ENCODE peak calls at places on chromosomes 6 and 20, in nine cellular contexts. K, E, M, C, B, L, V, N and O are unnamed samples.

GRCh38 chr6:1379026-1379809 is 10.2 kb upstream of the FOXF2 start:
- DNase-seq in L (no peak), N (no peak), K (no peak), C (no peak), B (no peak), M (peak; percentile 42), V (no peak), E (no peak), O (no peak)

GRCh38 chr6:33088931-33089640 is 13.3 kb downstream of the HLA-DPB1 start:
- DNase-seq in V (no peak), K (no peak), B (no peak), L (no peak), M (no peak), N (no peak), C (no peak), E (no peak), O (no peak)

GRCh38 chr6:33737267-33738026 is 9.3 kb downstream of the IP6K3 start:
- DNase-seq in K (no peak), M (no peak), E (no peak), V (no peak), L (no peak), C (no peak), N (no peak), B (no peak), O (no peak)

GRCh38 chr6:118597636-118598035 is 49.5 kb downstream of the PLN start:
- DNase-seq in M (no peak), L (no peak), V (no peak), E (no peak), N (no peak), C (no peak), B (no peak), K (no peak), O (no peak)

GRCh38 chr6:55276745-55277627 is 50.3 kb upstream of the GFRAL start:
- DNase-seq in V (no peak), E (peak; percentile 72), L (peak; percentile 7), M (peak; percentile 32), K (peak; percentile 34), N (peak; percentile 71), C (peak; percentile 6), B (peak; percentile 62), O (no peak)

GRCh38 chr6:158819977-158820632 is 937 bp upstream of the EZR start:
- DNase-seq in V (no peak), C (no peak), M (no peak), K (no peak), N (no peak), L (no peak), B (no peak), E (no peak), O (no peak)

GRCh38 chr20:50220093-50220893 is 29.7 kb downstream of the CEBPB start:
- DNase-seq in L (no peak), C (no peak), K (no peak), E (no peak), B (no peak), M (no peak), V (no peak), N (no peak), O (no peak)

GRCh38 chr6:85672623-85673022 is 29.9 kb upstream of the SYNCRIP start:
- DNase-seq in N (no peak), E (no peak), B (peak; percentile 32), C (no peak), V (no peak), K (no peak), M (no peak), L (no peak), O (no peak)

GRCh38 chr6:1609662-1610496 is at the start of gene FOXC1:
- DNase-seq in N (peak; percentile 71), M (peak; percentile 91), V (peak; percentile 90), E (peak; percentile 94), L (peak; percentile 86), B (peak; percentile 78), C (peak; percentile 73), K (peak; percentile 90), O (peak; percentile 57)

GRCh38 chr6:45845546-45845945 is 170.1 kb downstream of the CLIC5 start:
- DNase-seq in C (no peak), E (no peak), M (no peak), K (no peak), V (no peak), L (no peak), N (no peak), B (no peak), O (no peak)

GRCh38 chr6:158571826-158572652 is 12.1 kb downstream of the TMEM181 start:
- DNase-seq in K (no peak), E (no peak), N (peak; percentile 94), C (no peak), M (no peak), B (no peak), L (no peak), V (peak; percentile 84), O (no peak)

GRCh38 chr6:105509506-105510331 is 106.8 kb upstream of the PREP start:
- DNase-seq in N (no peak), B (no peak), L (peak; percentile 36), V (no peak), E (peak; percentile 56), C (no peak), K (peak; percentile 38), M (no peak), O (no peak)

GRCh38 chr6:32168807-32169206 is 4.4 kb downstream of the EGFL8 start:
- DNase-seq in V (no peak), B (no peak), K (no peak), C (no peak), M (no peak), N (no peak), E (peak; percentile 12), L (no peak), O (no peak)

GRCh38 chr6:6734463-6735455 is 146.2 kb downstream of the LY86 start:
- DNase-seq in L (no peak), E (no peak), M (no peak), N (no peak), V (no peak), K (no peak), B (no peak), C (no peak), O (no peak)

GRCh38 chr20:62405108-62405980 is 1.7 kb downstream of the CABLES2 start:
- DNase-seq in L (peak; percentile 33), M (no peak), B (no peak), V (peak; percentile 76), C (no peak), K (peak; percentile 60), E (peak; percentile 70), N (peak; percentile 65), O (no peak)
- TF ChIP-seq CTCF in L (peak; percentile 70), M (peak; percentile 17), B (peak; percentile 5), V (peak; percentile 51), C (peak; percentile 10), K (peak; percentile 12), E (peak; percentile 70), N (peak; percentile 98), O (no peak)

GRCh38 chr20:63017826-63018411 is 11.2 kb upstream of the BHLHE23 start:
- DNase-seq in C (no peak), B (no peak), V (peak; percentile 56), K (no peak), L (no peak), N (no peak), E (no peak), M (no peak), O (no peak)

GRCh38 chr20:63023071-63023835 is 16.5 kb upstream of the BHLHE23 start:
- DNase-seq in E (no peak), L (no peak), V (peak; percentile 59), K (no peak), N (no peak), B (no peak), C (no peak), M (no peak), O (no peak)

GRCh38 chr20:63022501-63022900 is 15.7 kb upstream of the BHLHE23 start:
- DNase-seq in N (no peak), M (no peak), L (no peak), B (no peak), V (peak; percentile 38), C (no peak), E (no peak), K (no peak), O (no peak)

GRCh38 chr20:63021356-63022321 is 14.9 kb upstream of the BHLHE23 start:
- DNase-seq in M (no peak), L (no peak), C (no peak), N (no peak), E (no peak), V (peak; percentile 45), B (no peak), K (no peak), O (no peak)

DNA sequence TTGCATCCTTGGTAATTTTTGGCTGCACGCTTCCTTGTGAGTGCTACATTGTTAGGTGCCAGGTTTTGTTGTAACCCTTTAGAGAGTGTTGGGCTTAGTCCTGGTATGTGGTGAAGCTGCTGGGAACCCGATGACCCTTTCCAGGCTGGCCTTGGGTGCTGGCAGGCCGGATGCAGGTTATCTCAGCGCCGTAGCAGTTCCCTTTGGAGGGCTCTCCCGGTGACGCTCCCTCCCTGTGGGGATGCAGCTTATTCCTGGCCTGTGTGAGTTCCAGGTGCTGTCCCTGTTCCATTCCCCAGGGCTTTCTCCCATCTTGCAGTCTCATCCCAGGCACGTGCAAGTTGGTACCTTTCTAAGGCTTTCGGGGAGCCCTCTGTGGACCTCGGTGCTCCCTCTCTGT is 13.9 kb upstream of the BHLHE23 start:
- DNase-seq in V (no peak), M (no peak), N (no peak), L (no peak), C (no peak), B (no peak), E (no peak), K (no peak), O (no peak)
- TF ChIP-seq CTCF in V (no peak), M (no peak), N (no peak), L (no peak), C (no peak), B (no peak), E (no peak), K (no peak), O (no peak)

GRCh38 chr6:82712826-82713225 is 349.2 kb downstream of the TPBG start:
- DNase-seq in K (no peak), E (no peak), M (peak; percentile 42), N (no peak), C (peak; percentile 1), L (no peak), B (peak; percentile 11), V (no peak), O (no peak)
- TF ChIP-seq CTCF in K (peak; percentile 66), E (peak; percentile 26), M (peak; percentile 17), N (peak; percentile 37), C (peak; percentile 40), L (no peak), B (peak; percentile 29), V (peak; percentile 26), O (no peak)

GRCh38 chr20:15992564-15992963 is 580.7 kb downstream of the KIF16B start:
- DNase-seq in L (no peak), N (no peak), B (no peak), C (no peak), V (no peak), M (no peak), K (no peak), E (no peak), O (no peak)

GRCh38 chr20:15991279-15991678 is 582.0 kb downstream of the KIF16B start:
- DNase-seq in L (no peak), C (no peak), B (no peak), N (no peak), K (no peak), M (no peak), E (no peak), V (no peak), O (no peak)

GRCh38 chr20:15986690-15987089 is 586.6 kb downstream of the KIF16B start:
- DNase-seq in E (no peak), L (no peak), C (peak; percentile 56), V (no peak), M (peak; percentile 34), B (peak; percentile 82), N (no peak), K (no peak), O (no peak)
- TF ChIP-seq CTCF in E (no peak), L (no peak), C (no peak), V (no peak), M (no peak), B (no peak), N (no peak), K (no peak), O (no peak)